ENCODE peak calls at places on chromosome 10, in four cellular contexts. One of them, this sample, is unnamed. For H3K36me3, the result is how much of the 10 kb centered on the place peaks cover.

GRCh38 chr10:89978081-89978480 is 276.7 kb downstream of the KIF20B start:
- DNase-seq in HCT116: no peak
- DNase-seq in fibroblast of lung: peak
- DNase-seq in endothelial cell of umbilical vein: no peak
- DNase-seq in this sample: no peak

GRCh38 chr10:32961892-32962369 is 3.9 kb upstream of the ITGB1 start:
- DNase-seq in endothelial cell of umbilical vein: peak
- DNase-seq in HCT116: peak
- DNase-seq in fibroblast of lung: peak
- DNase-seq in this sample: peak

GRCh38 chr10:13930123-13930522 is 343.4 kb downstream of the PRPF18 start:
- DNase-seq in endothelial cell of umbilical vein: no peak
- DNase-seq in HCT116: no peak
- DNase-seq in fibroblast of lung: no peak
- DNase-seq in this sample: no peak

GRCh38 chr10:133461841-133462240 is 8.1 kb downstream of the SCART1 start:
- DNase-seq in endothelial cell of umbilical vein: no peak
- DNase-seq in fibroblast of lung: no peak
- DNase-seq in HCT116: no peak
- DNase-seq in this sample: no peak

GRCh38 chr10:114538544-114538906 is 119.5 kb downstream of the ABLIM1 start:
- DNase-seq in fibroblast of lung: no peak
- DNase-seq in endothelial cell of umbilical vein: no peak
- DNase-seq in HCT116: no peak
- DNase-seq in this sample: no peak

GRCh38 chr10:118971187-118971586 is 58.3 kb upstream of the NANOS1 start:
- DNase-seq in fibroblast of lung: no peak
- DNase-seq in HCT116: no peak
- DNase-seq in endothelial cell of umbilical vein: no peak
- DNase-seq in this sample: no peak

GRCh38 chr10:114257488-114257887 is 18.4 kb downstream of the VWA2 start:
- DNase-seq in fibroblast of lung: no peak
- DNase-seq in endothelial cell of umbilical vein: no peak
- DNase-seq in HCT116: no peak
- DNase-seq in this sample: no peak

GRCh38 chr10:89929282-89930026 is 228.1 kb downstream of the KIF20B start:
- DNase-seq in HCT116: no peak
- DNase-seq in endothelial cell of umbilical vein: no peak
- DNase-seq in fibroblast of lung: no peak
- DNase-seq in this sample: no peak

GRCh38 chr10:6980353-6980752 is 400.3 kb upstream of the PRKCQ start:
- DNase-seq in fibroblast of lung: no peak
- DNase-seq in HCT116: no peak
- DNase-seq in endothelial cell of umbilical vein: no peak
- DNase-seq in this sample: no peak

GRCh38 chr10:12042409-12042796 is 206 bp downstream of the UPF2 start:
- DNase-seq in HCT116: no peak
- DNase-seq in fibroblast of lung: peak
- DNase-seq in endothelial cell of umbilical vein: no peak
- DNase-seq in this sample: no peak

GRCh38 chr10:123145542-123146012 is 2.4 kb upstream of the HMX2 start:
- DNase-seq in HCT116: no peak
- DNase-seq in fibroblast of lung: no peak
- DNase-seq in endothelial cell of umbilical vein: no peak
- DNase-seq in this sample: no peak
- H2AFZ ChIP-seq in HCT116: no peak
- H2AFZ ChIP-seq in fibroblast of lung: no peak
- H2AFZ ChIP-seq in endothelial cell of umbilical vein: no peak
- H2AFZ ChIP-seq in this sample: no peak

GRCh38 chr10:129892571-129893045 is 71.5 kb downstream of the EBF3 start:
- DNase-seq in fibroblast of lung: no peak
- DNase-seq in endothelial cell of umbilical vein: no peak
- DNase-seq in HCT116: no peak
- DNase-seq in this sample: no peak

GRCh38 chr10:129894721-129895120 is 69.4 kb downstream of the EBF3 start:
- DNase-seq in endothelial cell of umbilical vein: no peak
- DNase-seq in HCT116: no peak
- DNase-seq in fibroblast of lung: no peak
- DNase-seq in this sample: no peak

GRCh38 chr10:129891806-129892205 is 72.3 kb downstream of the EBF3 start:
- DNase-seq in endothelial cell of umbilical vein: no peak
- DNase-seq in fibroblast of lung: no peak
- DNase-seq in HCT116: no peak
- DNase-seq in this sample: no peak

GRCh38 chr10:129896231-129897150 is 67.6 kb downstream of the EBF3 start:
- DNase-seq in endothelial cell of umbilical vein: no peak
- DNase-seq in HCT116: no peak
- DNase-seq in fibroblast of lung: no peak
- DNase-seq in this sample: no peak

GRCh38 chr10:129893690-129894089 is 70.4 kb downstream of the EBF3 start:
- DNase-seq in fibroblast of lung: no peak
- DNase-seq in HCT116: no peak
- DNase-seq in endothelial cell of umbilical vein: no peak
- DNase-seq in this sample: no peak
- H3K36me3 ChIP-seq in fibroblast of lung: under half
- H3K36me3 ChIP-seq in HCT116: under half
- H3K36me3 ChIP-seq in endothelial cell of umbilical vein: under half
- H3K36me3 ChIP-seq in this sample: under half

GRCh38 chr10:124117879-124118278 is 24.5 kb upstream of the CHST15 start:
- DNase-seq in fibroblast of lung: no peak
- DNase-seq in HCT116: no peak
- DNase-seq in endothelial cell of umbilical vein: no peak
- DNase-seq in this sample: peak
- H2AFZ ChIP-seq in fibroblast of lung: no peak
- H2AFZ ChIP-seq in HCT116: no peak
- H2AFZ ChIP-seq in endothelial cell of umbilical vein: no peak
- H2AFZ ChIP-seq in this sample: no peak

DNA sequence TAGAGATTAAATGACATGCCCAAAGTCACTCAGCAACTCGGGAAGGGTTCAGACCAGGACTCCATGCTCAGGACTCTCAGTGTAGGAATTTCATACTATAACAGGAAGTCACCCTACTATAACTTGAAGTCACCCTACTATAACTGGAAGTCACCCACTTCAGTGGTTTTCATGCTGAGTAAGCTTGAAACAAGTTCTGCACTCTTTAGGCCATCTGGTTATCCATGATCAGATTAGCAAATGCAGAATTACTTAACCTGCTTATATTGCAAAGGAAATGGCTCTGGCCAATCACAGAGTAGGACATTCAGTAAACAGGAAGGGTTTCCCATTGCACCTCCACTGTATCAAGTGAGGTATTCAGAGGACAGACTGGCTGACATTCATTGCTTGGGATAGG is 1240.4 kb downstream of the GATA3 start:
- DNase-seq in HCT116: no peak
- DNase-seq in endothelial cell of umbilical vein: no peak
- DNase-seq in fibroblast of lung: no peak
- DNase-seq in this sample: no peak
- H3K36me3 ChIP-seq in HCT116: under half
- H3K36me3 ChIP-seq in endothelial cell of umbilical vein: under half
- H3K36me3 ChIP-seq in fibroblast of lung: under half
- H3K36me3 ChIP-seq in this sample: under half